ENCODE peak calls at places on chromosome 4, in four cellular contexts. One of them, this sample, is unnamed.

GRCh38 chr4:74104145-74104544 is 5.2 kb upstream of the CXCL2 start:
- DNase-seq in H1: no peak
- DNase-seq in mesenchymal stem cell: no peak
- DNase-seq in neuronal stem cell: no peak
- DNase-seq in this sample: peak

GRCh38 chr4:97349468-97350186 is 793.6 kb downstream of the STPG2 start:
- DNase-seq in mesenchymal stem cell: no peak
- DNase-seq in H1: no peak
- DNase-seq in neuronal stem cell: no peak
- DNase-seq in this sample: no peak

GRCh38 chr4:23741586-23742240 is 148.1 kb downstream of the PPARGC1A start:
- DNase-seq in neuronal stem cell: no peak
- DNase-seq in mesenchymal stem cell: no peak
- DNase-seq in H1: no peak
- DNase-seq in this sample: no peak

GRCh38 chr4:151315212-151315886 is 10.1 kb downstream of the SH3D19 start:
- DNase-seq in mesenchymal stem cell: no peak
- DNase-seq in neuronal stem cell: no peak
- DNase-seq in H1: no peak
- DNase-seq in this sample: no peak

GRCh38 chr4:70613893-70614572 is 14.5 kb upstream of the ENAM start:
- DNase-seq in H1: no peak
- DNase-seq in mesenchymal stem cell: no peak
- DNase-seq in neuronal stem cell: no peak
- DNase-seq in this sample: no peak

GRCh38 chr4:48047896-48048295 is 31.3 kb downstream of the NIPAL1 start:
- DNase-seq in neuronal stem cell: no peak
- DNase-seq in H1: no peak
- DNase-seq in mesenchymal stem cell: no peak
- DNase-seq in this sample: no peak

GRCh38 chr4:76904646-76905190 is 6.8 kb upstream of the SOWAHB start:
- DNase-seq in H1: no peak
- DNase-seq in neuronal stem cell: no peak
- DNase-seq in mesenchymal stem cell: no peak
- DNase-seq in this sample: peak

GRCh38 chr4:172650758-172651495 is 517.7 kb upstream of the GALNT7 start:
- DNase-seq in H1: no peak
- DNase-seq in neuronal stem cell: no peak
- DNase-seq in mesenchymal stem cell: no peak
- DNase-seq in this sample: no peak

GRCh38 chr4:141473952-141474351 is 162.4 kb upstream of the IL15 start:
- DNase-seq in mesenchymal stem cell: no peak
- DNase-seq in neuronal stem cell: no peak
- DNase-seq in H1: no peak
- DNase-seq in this sample: no peak

GRCh38 chr4:180449395-180449956 is 1793.7 kb upstream of the TENM3 start:
- DNase-seq in H1: peak
- DNase-seq in neuronal stem cell: no peak
- DNase-seq in mesenchymal stem cell: peak
- DNase-seq in this sample: peak

GRCh38 chr4:183250831-183251230 is 69.2 kb downstream of the CLDN22 start:
- DNase-seq in mesenchymal stem cell: no peak
- DNase-seq in H1: no peak
- DNase-seq in neuronal stem cell: no peak
- DNase-seq in this sample: no peak

GRCh38 chr4:72375050-72375736 is 193.8 kb downstream of the ADAMTS3 start:
- DNase-seq in mesenchymal stem cell: peak
- DNase-seq in H1: no peak
- DNase-seq in neuronal stem cell: no peak
- DNase-seq in this sample: peak

GRCh38 chr4:26298198-26298950 is 22.4 kb upstream of the RBPJ start:
- DNase-seq in H1: no peak
- DNase-seq in neuronal stem cell: no peak
- DNase-seq in mesenchymal stem cell: no peak
- DNase-seq in this sample: no peak

GRCh38 chr4:4490041-4490440 is 51.8 kb downstream of the STX18 start:
- DNase-seq in neuronal stem cell: no peak
- DNase-seq in mesenchymal stem cell: peak
- DNase-seq in H1: no peak
- DNase-seq in this sample: peak

GRCh38 chr4:141933978-141934377 is 297.6 kb downstream of the IL15 start:
- DNase-seq in H1: no peak
- DNase-seq in mesenchymal stem cell: no peak
- DNase-seq in neuronal stem cell: no peak
- DNase-seq in this sample: no peak

GRCh38 chr4:38943355-38943754 is 75.7 kb downstream of the FAM114A1 start:
- DNase-seq in H1: no peak
- DNase-seq in mesenchymal stem cell: peak
- DNase-seq in neuronal stem cell: no peak
- DNase-seq in this sample: no peak

GRCh38 chr4:7371122-7371941 is 63.4 kb downstream of the PSAPL1 start:
- DNase-seq in H1: no peak
- DNase-seq in neuronal stem cell: no peak
- DNase-seq in mesenchymal stem cell: no peak
- DNase-seq in this sample: peak

GRCh38 chr4:53365121-53365485 is 758 bp downstream of the SCFD2 start:
- DNase-seq in mesenchymal stem cell: peak
- DNase-seq in neuronal stem cell: no peak
- DNase-seq in H1: no peak
- DNase-seq in this sample: no peak

GRCh38 chr4:74370912-74371311 is 6.0 kb downstream of the EREG start:
- DNase-seq in mesenchymal stem cell: peak
- DNase-seq in neuronal stem cell: peak
- DNase-seq in H1: no peak
- DNase-seq in this sample: peak

GRCh38 chr4:3659131-3659530 is 107.1 kb upstream of the ADRA2C start:
- DNase-seq in neuronal stem cell: no peak
- DNase-seq in mesenchymal stem cell: no peak
- DNase-seq in H1: no peak
- DNase-seq in this sample: no peak

GRCh38 chr4:169756971-169757574 is 671 bp downstream of the HPF1 start:
- DNase-seq in mesenchymal stem cell: peak
- DNase-seq in H1: no peak
- DNase-seq in neuronal stem cell: no peak
- DNase-seq in this sample: no peak

GRCh38 chr4:108094923-108095482 is 73.7 kb downstream of the LEF1 start:
- DNase-seq in mesenchymal stem cell: no peak
- DNase-seq in neuronal stem cell: no peak
- DNase-seq in H1: no peak
- DNase-seq in this sample: no peak

GRCh38 chr4:8247047-8247930 is 22.3 kb upstream of the HTRA3 start:
- DNase-seq in neuronal stem cell: no peak
- DNase-seq in mesenchymal stem cell: peak
- DNase-seq in H1: no peak
- DNase-seq in this sample: no peak

GRCh38 chr4:139734875-139735380 is 69.3 kb downstream of the MGST2 start:
- DNase-seq in neuronal stem cell: peak
- DNase-seq in H1: peak
- DNase-seq in mesenchymal stem cell: peak
- DNase-seq in this sample: peak

GRCh38 chr4:185093573-185093972 is 49.5 kb upstream of the SLC25A4 start:
- DNase-seq in mesenchymal stem cell: no peak
- DNase-seq in neuronal stem cell: no peak
- DNase-seq in H1: no peak
- DNase-seq in this sample: no peak

GRCh38 chr4:105061720-105062119 is 85.0 kb upstream of the TET2 start:
- DNase-seq in H1: no peak
- DNase-seq in mesenchymal stem cell: no peak
- DNase-seq in neuronal stem cell: no peak
- DNase-seq in this sample: peak
- H3K14ac ChIP-seq in H1: no peak
- H3K14ac ChIP-seq in mesenchymal stem cell: no peak
- H3K14ac ChIP-seq in neuronal stem cell: no peak
- H3K14ac ChIP-seq in this sample: no peak

GRCh38 chr4:98524271-98524670 is 134.1 kb downstream of the TSPAN5 start:
- DNase-seq in neuronal stem cell: no peak
- DNase-seq in mesenchymal stem cell: peak
- DNase-seq in H1: no peak
- DNase-seq in this sample: no peak

GRCh38 chr4:98522062-98522461 is 136.3 kb downstream of the TSPAN5 start:
- DNase-seq in mesenchymal stem cell: peak
- DNase-seq in neuronal stem cell: no peak
- DNase-seq in H1: no peak
- DNase-seq in this sample: no peak

GRCh38 chr4:98519268-98519993 is 139.0 kb downstream of the TSPAN5 start:
- DNase-seq in neuronal stem cell: no peak
- DNase-seq in H1: no peak
- DNase-seq in mesenchymal stem cell: peak
- DNase-seq in this sample: no peak

GRCh38 chr4:98521486-98521885 is 136.9 kb downstream of the TSPAN5 start:
- DNase-seq in mesenchymal stem cell: no peak
- DNase-seq in H1: no peak
- DNase-seq in neuronal stem cell: no peak
- DNase-seq in this sample: no peak

GRCh38 chr4:98522603-98523395 is 135.6 kb downstream of the TSPAN5 start:
- DNase-seq in neuronal stem cell: peak
- DNase-seq in mesenchymal stem cell: peak
- DNase-seq in H1: no peak
- DNase-seq in this sample: no peak
- H3K23ac ChIP-seq in neuronal stem cell: no peak
- H3K23ac ChIP-seq in mesenchymal stem cell: no peak
- H3K23ac ChIP-seq in H1: no peak
- H3K23ac ChIP-seq in this sample: no peak

GRCh38 chr4:149997881-149998421 is 80.3 kb upstream of the DCLK2 start:
- DNase-seq in neuronal stem cell: no peak
- DNase-seq in mesenchymal stem cell: peak
- DNase-seq in H1: no peak
- DNase-seq in this sample: no peak
- H3K14ac ChIP-seq in neuronal stem cell: no peak
- H3K14ac ChIP-seq in mesenchymal stem cell: no peak
- H3K14ac ChIP-seq in H1: no peak
- H3K14ac ChIP-seq in this sample: no peak

GRCh38 chr4:150211016-150211415 is 132.8 kb downstream of the DCLK2 start:
- DNase-seq in mesenchymal stem cell: no peak
- DNase-seq in neuronal stem cell: no peak
- DNase-seq in H1: no peak
- DNase-seq in this sample: no peak

GRCh38 chr4:150212927-150213326 is 134.7 kb downstream of the DCLK2 start:
- DNase-seq in neuronal stem cell: no peak
- DNase-seq in H1: no peak
- DNase-seq in mesenchymal stem cell: no peak
- DNase-seq in this sample: peak

GRCh38 chr4:150209140-150209829 is 131.0 kb downstream of the DCLK2 start:
- DNase-seq in mesenchymal stem cell: peak
- DNase-seq in H1: no peak
- DNase-seq in neuronal stem cell: peak
- DNase-seq in this sample: peak

GRCh38 chr4:150212485-150212884 is 134.2 kb downstream of the DCLK2 start:
- DNase-seq in neuronal stem cell: no peak
- DNase-seq in H1: no peak
- DNase-seq in mesenchymal stem cell: no peak
- DNase-seq in this sample: peak

GRCh38 chr4:150211821-150212445 is 133.7 kb downstream of the DCLK2 start:
- DNase-seq in neuronal stem cell: no peak
- DNase-seq in H1: no peak
- DNase-seq in mesenchymal stem cell: peak
- DNase-seq in this sample: peak
- H3K23ac ChIP-seq in neuronal stem cell: no peak
- H3K23ac ChIP-seq in H1: no peak
- H3K23ac ChIP-seq in mesenchymal stem cell: no peak
- H3K23ac ChIP-seq in this sample: no peak

GRCh38 chr4:176436500-176436973 is 116.8 kb downstream of the SPCS3 start:
- DNase-seq in neuronal stem cell: no peak
- DNase-seq in mesenchymal stem cell: peak
- DNase-seq in H1: no peak
- DNase-seq in this sample: peak
- H3K14ac ChIP-seq in neuronal stem cell: no peak
- H3K14ac ChIP-seq in mesenchymal stem cell: no peak
- H3K14ac ChIP-seq in H1: no peak
- H3K14ac ChIP-seq in this sample: no peak

DNA sequence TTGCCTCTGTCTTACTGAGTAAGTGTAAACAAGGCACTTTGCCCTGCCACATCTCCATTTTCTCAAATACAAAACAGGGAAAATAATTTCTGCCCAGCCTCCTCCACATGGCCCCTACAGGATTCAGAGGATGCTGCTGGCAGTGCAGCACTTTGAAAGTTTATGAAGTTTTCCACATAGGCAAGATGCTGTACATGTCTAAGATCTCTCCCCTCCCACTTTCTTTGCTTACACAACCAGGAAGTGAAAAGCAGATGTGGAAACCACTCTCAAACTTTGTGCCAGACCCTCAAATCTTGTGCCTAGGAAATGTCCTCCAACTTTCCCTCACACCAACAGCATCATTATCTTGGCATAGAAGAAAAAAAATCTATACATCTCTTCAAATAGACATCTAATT is 257.0 kb upstream of the LDB2 start:
- DNase-seq in neuronal stem cell: no peak
- DNase-seq in mesenchymal stem cell: no peak
- DNase-seq in H1: no peak
- DNase-seq in this sample: no peak
- H3K23ac ChIP-seq in neuronal stem cell: no peak
- H3K23ac ChIP-seq in mesenchymal stem cell: no peak
- H3K23ac ChIP-seq in H1: no peak
- H3K23ac ChIP-seq in this sample: no peak

GRCh38 chr4:102694791-102695190 is 66.0 kb downstream of the MANBA start:
- DNase-seq in mesenchymal stem cell: no peak
- DNase-seq in H1: no peak
- DNase-seq in neuronal stem cell: no peak
- DNase-seq in this sample: no peak
- H3K14ac ChIP-seq in mesenchymal stem cell: no peak
- H3K14ac ChIP-seq in H1: no peak
- H3K14ac ChIP-seq in neuronal stem cell: no peak
- H3K14ac ChIP-seq in this sample: no peak

GRCh38 chr4:122873752-122874151 is 47.1 kb downstream of the FGF2 start:
- DNase-seq in H1: no peak
- DNase-seq in neuronal stem cell: no peak
- DNase-seq in mesenchymal stem cell: peak
- DNase-seq in this sample: no peak

GRCh38 chr4:122876456-122876855 is 45.9 kb downstream of the NUDT6 start:
- DNase-seq in neuronal stem cell: no peak
- DNase-seq in H1: no peak
- DNase-seq in mesenchymal stem cell: no peak
- DNase-seq in this sample: no peak

GRCh38 chr4:122873146-122873545 is 46.5 kb downstream of the FGF2 start:
- DNase-seq in H1: no peak
- DNase-seq in mesenchymal stem cell: no peak
- DNase-seq in neuronal stem cell: no peak
- DNase-seq in this sample: no peak

GRCh38 chr4:122874194-122874593 is 47.6 kb downstream of the FGF2 start:
- DNase-seq in mesenchymal stem cell: peak
- DNase-seq in H1: no peak
- DNase-seq in neuronal stem cell: no peak
- DNase-seq in this sample: peak

DNA sequence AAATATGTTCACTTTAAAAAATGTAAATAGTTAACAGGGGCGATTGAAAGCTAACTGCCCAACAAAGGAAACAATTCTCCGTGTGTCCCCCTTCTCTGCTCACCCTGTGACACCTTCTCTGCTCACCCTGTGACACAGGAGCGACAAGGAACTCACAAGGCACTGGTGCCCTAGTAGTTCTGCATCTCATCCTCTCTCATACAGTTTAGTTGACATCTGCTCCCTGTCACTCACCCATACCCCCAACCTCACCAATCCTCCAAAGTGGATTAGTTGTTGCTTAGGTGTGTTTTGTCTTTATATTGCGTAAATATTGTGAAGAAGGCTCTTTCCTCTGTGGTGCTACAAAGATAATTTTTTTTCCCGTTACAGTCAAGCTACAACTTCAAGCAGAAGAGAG is 46.4 kb downstream of the NUDT6 start:
- DNase-seq in mesenchymal stem cell: no peak
- DNase-seq in neuronal stem cell: no peak
- DNase-seq in H1: no peak
- DNase-seq in this sample: no peak
- H3K23ac ChIP-seq in mesenchymal stem cell: no peak
- H3K23ac ChIP-seq in neuronal stem cell: no peak
- H3K23ac ChIP-seq in H1: no peak
- H3K23ac ChIP-seq in this sample: no peak